ENCODE peak calls at places on chromosomes 5 and 9, in five cellular contexts. I is EL, P is activated B cell treated with CpG ODN at 0.5 μM for 24 hours, V is A549, E is H4. B is an unnamed sample.

GRCh38 chr9:108382267-108382666 is 473.5 kb downstream of the ACTL7B start:
- DNase-seq in I (no peak), E (no peak), V (no peak), P (no peak), B (no peak)

GRCh38 chr9:99870126-99870525 is 36.3 kb upstream of the STX17 start:
- DNase-seq in P (no peak), V (no peak), I (peak), E (no peak), B (no peak)

GRCh38 chr5:129382921-129383672 is 77.0 kb upstream of the ADAMTS19 start:
- DNase-seq in V (no peak), P (no peak), I (peak), E (peak), B (no peak)

GRCh38 chr9:121989010-121989409 is 104.1 kb downstream of the TTLL11 start:
- DNase-seq in I (no peak), V (peak), E (no peak), P (no peak), B (no peak)

GRCh38 chr5:102375256-102375655 is 79.2 kb upstream of the SLCO4C1 start:
- DNase-seq in V (no peak), I (no peak), P (no peak), E (no peak), B (no peak)

GRCh38 chr9:135927195-135928013 is 20.1 kb upstream of the CAMSAP1 start:
- DNase-seq in I (no peak), P (no peak), E (no peak), V (no peak), B (no peak)

GRCh38 chr9:75149841-75150241 is 61.5 kb downstream of the OSTF1 start:
- DNase-seq in I (no peak), E (no peak), P (no peak), V (no peak), B (no peak)

GRCh38 chr5:155546075-155546474 is 532.5 kb downstream of the KIF4B start:
- DNase-seq in P (no peak), V (no peak), E (no peak), I (no peak), B (no peak)

GRCh38 chr5:79093762-79094161 is 17.8 kb upstream of the BHMT start:
- DNase-seq in P (no peak), E (no peak), I (no peak), V (no peak), B (no peak)

GRCh38 chr5:88882321-88883038 is 504 bp downstream of the MEF2C start:
- DNase-seq in I (no peak), V (no peak), E (no peak), P (no peak), B (no peak)

GRCh38 chr9:33211695-33212393 is 28.1 kb upstream of the SPINK4 start:
- DNase-seq in I (peak), V (peak), E (no peak), P (no peak), B (no peak)

GRCh38 chr5:5077236-5077635 is 62.9 kb upstream of the ADAMTS16 start:
- DNase-seq in V (no peak), E (no peak), I (no peak), P (no peak), B (no peak)

GRCh38 chr9:17423681-17424011 is 155.2 kb upstream of the SH3GL2 start:
- DNase-seq in V (no peak), I (no peak), P (no peak), E (no peak), B (no peak)

GRCh38 chr5:82967072-82967471 is 110.1 kb downstream of the TMEM167A start:
- DNase-seq in E (no peak), I (no peak), P (no peak), V (no peak), B (no peak)

GRCh38 chr9:81344366-81344765 is 345.0 kb downstream of the TLE1 start:
- DNase-seq in V (no peak), E (no peak), P (no peak), I (no peak), B (no peak)

GRCh38 chr5:83375049-83375710 is 96.4 kb upstream of the VCAN start:
- DNase-seq in E (no peak), I (peak), V (no peak), P (no peak), B (no peak)

GRCh38 chr5:142747034-142747433 is 23.1 kb upstream of the ARHGAP26 start:
- DNase-seq in E (no peak), P (no peak), I (no peak), V (no peak), B (no peak)

B was measured in smooth muscle cell of the brain vasculature.